ENCODE peak calls at places on chromosome 15, in four cellular contexts. P, J, F and S are unnamed samples.

GRCh38 chr15:69305933-69306568 is 7.3 kb downstream of the PAQR5 start:
- DNase-seq in P (no peak), J (peak; percentile 32), F (no peak), S (no peak)

GRCh38 chr15:38535451-38536200 is 29.0 kb downstream of the RASGRP1 start:
- DNase-seq in P (no peak), J (no peak), F (no peak), S (no peak)

GRCh38 chr15:60656491-60657284 is 177.7 kb upstream of the ICE2 start:
- DNase-seq in P (peak; percentile 80), J (no peak), F (peak; percentile 89), S (no peak)

GRCh38 chr15:75666823-75667501 is 19.2 kb downstream of the SNX33 start:
- DNase-seq in P (peak; percentile 99), J (peak; percentile 81), F (peak; percentile 94), S (peak; percentile 96)

GRCh38 chr15:77421370-77421700 is 647 bp downstream of the HMG20A start:
- DNase-seq in P (no peak), J (no peak), F (no peak), S (no peak)

GRCh38 chr15:49168026-49168425 is 2.0 kb upstream of the GALK2 start:
- DNase-seq in P (no peak), J (no peak), F (no peak), S (peak; percentile 15)

GRCh38 chr15:101037090-101037830 is 118.1 kb downstream of the LRRK1 start:
- DNase-seq in P (no peak), J (peak; percentile 29), F (no peak), S (no peak)

GRCh38 chr15:69997701-69998273 is 99.9 kb downstream of the TLE3 start:
- DNase-seq in P (peak; percentile 43), J (peak; percentile 78), F (peak; percentile 45), S (no peak)

GRCh38 chr15:68330461-68330860 is 52.9 kb downstream of the FEM1B start:
- DNase-seq in P (no peak), J (no peak), F (peak; percentile 32), S (no peak)

GRCh38 chr15:49151831-49152230 is 3.6 kb downstream of the COPS2 start:
- DNase-seq in P (no peak), J (no peak), F (no peak), S (no peak)

GRCh38 chr15:20106026-20106425 is 435.6 kb downstream of the GOLGA6L6 start:
- DNase-seq in P (no peak), J (peak; percentile 64), F (no peak), S (no peak)

GRCh38 chr15:59313703-59314332 is 58.9 kb downstream of the MYO1E start:
- DNase-seq in P (peak; percentile 39), J (peak; percentile 91), F (no peak), S (no peak)

GRCh38 chr15:28098766-28099554 is at the start of gene OCA2:
- DNase-seq in P (peak; percentile 25), J (peak; percentile 89), F (peak; percentile 68), S (no peak)
- TF ChIP-seq CTCF in P (peak; percentile 11), J (peak; percentile 18), F (peak; percentile 37), S (peak; percentile 19)

GRCh38 chr15:64209680-64210334 is 47.0 kb upstream of the PPIB start:
- DNase-seq in P (peak; percentile 69), J (no peak), F (peak; percentile 46), S (no peak)
- TF ChIP-seq CTCF in P (peak; percentile 45), J (peak; percentile 36), F (peak; percentile 36), S (peak; percentile 44)

GRCh38 chr15:84962975-84963374 is 18.7 kb upstream of the PDE8A start:
- DNase-seq in P (no peak), J (no peak), F (no peak), S (no peak)

GRCh38 chr15:84960391-84961113 is 21.1 kb upstream of the PDE8A start:
- DNase-seq in P (no peak), J (no peak), F (no peak), S (no peak)

GRCh38 chr15:84961114-84961452 is 20.6 kb upstream of the PDE8A start:
- DNase-seq in P (peak; percentile 73), J (no peak), F (peak; percentile 66), S (no peak)

GRCh38 chr15:84956199-84956598 is 25.5 kb upstream of the PDE8A start:
- DNase-seq in P (no peak), J (no peak), F (no peak), S (no peak)

GRCh38 chr15:84961707-84962106 is 19.9 kb upstream of the PDE8A start:
- DNase-seq in P (no peak), J (no peak), F (no peak), S (no peak)
- TF ChIP-seq CTCF in P (no peak), J (no peak), F (no peak), S (no peak)

GRCh38 chr15:40696228-40696627 is 1.3 kb downstream of the RAD51 start:
- DNase-seq in P (no peak), J (no peak), F (no peak), S (no peak)

GRCh38 chr15:40706121-40706520 is 11.1 kb downstream of the RAD51 start:
- DNase-seq in P (no peak), J (no peak), F (no peak), S (no peak)

GRCh38 chr15:40697916-40698315 is 2.9 kb downstream of the RAD51 start:
- DNase-seq in P (no peak), J (no peak), F (no peak), S (no peak)

GRCh38 chr15:40702077-40702476 is 7.1 kb downstream of the RAD51 start:
- DNase-seq in P (peak; percentile 46), J (no peak), F (no peak), S (no peak)
- TF ChIP-seq CTCF in P (peak; percentile 35), J (no peak), F (no peak), S (no peak)

GRCh38 chr15:26868029-26868685 is 1.3 kb downstream of the GABRA5 start:
- DNase-seq in P (no peak), J (no peak), F (no peak), S (no peak)

GRCh38 chr15:26869628-26870027 is 2.8 kb downstream of the GABRA5 start:
- DNase-seq in P (no peak), J (no peak), F (no peak), S (no peak)

GRCh38 chr15:26864664-26865191 is 2.1 kb upstream of the GABRA5 start:
- DNase-seq in P (peak; percentile 50), J (no peak), F (peak; percentile 33), S (no peak)

GRCh38 chr15:26867199-26868007 is 541 bp downstream of the GABRA5 start:
- DNase-seq in P (no peak), J (no peak), F (no peak), S (no peak)

DNA sequence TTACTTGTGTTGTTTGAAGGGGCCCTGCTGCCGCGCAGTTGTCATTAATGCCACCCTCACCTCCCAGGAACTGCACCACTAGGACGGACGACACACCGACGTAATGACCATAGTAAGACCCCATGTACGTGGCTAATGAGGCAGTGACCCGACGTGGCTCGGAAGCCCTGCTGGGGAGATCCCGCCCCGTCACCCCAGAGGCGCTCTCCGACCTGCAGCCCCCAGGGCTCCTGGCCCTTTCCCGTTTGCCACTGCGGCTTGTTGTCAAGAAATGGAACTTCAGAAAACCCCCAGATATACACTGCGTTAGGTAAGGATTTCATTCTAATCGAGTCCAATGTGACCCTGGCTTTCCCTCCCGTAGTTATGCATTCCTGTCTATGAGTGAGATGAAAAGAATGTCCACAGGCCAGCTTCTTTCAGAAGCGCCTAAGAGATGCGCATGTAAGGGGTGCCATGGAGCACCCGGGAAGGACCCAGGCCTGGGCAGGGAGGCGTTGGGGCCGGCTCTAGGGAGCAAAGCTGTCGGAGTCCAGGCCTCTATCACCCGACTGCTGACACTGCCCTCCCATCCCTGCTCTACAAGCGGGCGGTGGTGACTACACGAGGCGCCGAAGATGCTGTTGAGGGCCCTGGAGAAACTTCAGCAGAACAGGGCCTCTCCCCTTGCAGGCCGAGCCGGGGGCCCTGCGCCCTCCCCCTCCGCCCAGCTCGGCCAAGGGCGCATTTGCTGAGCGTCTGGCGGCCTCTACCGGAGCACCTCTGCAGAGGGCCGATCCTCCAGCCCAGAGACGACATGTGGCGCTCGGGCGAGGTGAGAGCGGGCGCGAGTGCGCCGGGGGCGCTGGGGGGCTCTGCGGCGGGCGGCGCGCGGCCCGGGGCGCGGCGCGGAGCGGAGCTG is at the start of gene GABRA5:
- DNase-seq in P (peak; percentile 6), J (no peak), F (no peak), S (no peak)
- TF ChIP-seq CTCF in P (no peak), J (no peak), F (peak; percentile 33), S (no peak)

DNA sequence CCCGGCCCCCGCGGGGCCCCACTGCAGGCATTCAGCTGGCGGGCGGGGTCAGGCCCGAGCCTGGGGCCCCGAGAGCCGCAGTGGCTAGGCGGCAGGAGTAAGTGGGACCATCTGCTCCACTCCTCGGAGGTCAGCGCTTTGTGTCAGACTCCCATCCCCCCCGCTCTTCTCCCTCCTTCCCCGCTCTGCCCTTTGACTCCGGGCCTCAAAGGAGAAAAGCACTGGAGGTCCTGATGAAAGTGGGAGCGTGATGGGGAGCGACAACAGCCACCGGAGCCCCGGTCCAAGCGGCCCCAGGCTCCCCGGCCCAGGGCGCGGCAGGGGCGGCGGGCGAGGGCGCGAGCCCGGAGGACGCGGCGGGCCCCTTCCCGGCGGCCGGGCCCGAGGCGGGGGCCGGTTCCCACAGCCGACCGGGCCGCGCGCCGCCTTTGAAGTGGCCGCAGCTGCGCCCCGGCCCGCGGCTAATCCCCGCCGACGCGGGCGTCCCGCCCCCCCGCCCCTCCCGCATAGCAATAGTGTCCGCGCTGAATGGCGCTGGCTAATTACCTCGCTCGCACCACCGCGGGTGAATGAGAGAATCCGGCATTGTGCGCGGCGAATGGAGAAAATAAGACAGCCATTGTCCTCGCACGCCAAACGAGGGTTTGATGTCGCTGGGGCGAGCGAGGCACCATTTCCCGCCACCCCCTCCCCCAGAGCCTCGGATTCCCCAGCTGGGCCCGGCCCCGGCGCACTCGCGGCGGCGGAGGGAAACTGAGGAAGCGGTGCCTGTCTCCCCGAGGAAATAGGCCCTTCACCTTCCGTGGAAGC is 22.4 kb downstream of the IGDCC3 start:
- DNase-seq in P (no peak), J (no peak), F (no peak), S (no peak)
- TF ChIP-seq CTCF in P (no peak), J (no peak), F (no peak), S (no peak)